ENCODE peak calls at places on chromosomes 4 and X, in eight cellular contexts. E, W, V, M, X, T, S and D are unnamed samples.

GRCh38 chrX:14357314-14357713 is 172.0 kb upstream of the GLRA2 start:
- DNase-seq in E (no peak), W (no peak), V (no peak), M (no peak), X (no peak), T (no peak), S (no peak), D (no peak)

GRCh38 chrX:23387826-23388225 is 53.2 kb downstream of the PTCHD1 start:
- DNase-seq in E (no peak), W (no peak), V (no peak), M (no peak), X (no peak), T (no peak), S (no peak), D (no peak)

GRCh38 chr4:2942532-2943363 is 20.5 kb downstream of the NOP14 start:
- DNase-seq in E (no peak), W (no peak), V (peak), M (peak), X (no peak), T (no peak), S (no peak), D (no peak)

GRCh38 chrX:23732704-23733103 is 10.4 kb downstream of the ACOT9 start:
- DNase-seq in E (no peak), W (no peak), V (no peak), M (no peak), X (no peak), T (no peak), S (no peak), D (no peak)

GRCh38 chr4:115851918-115852766 is 738.7 kb upstream of the NDST4 start:
- DNase-seq in E (no peak), W (no peak), V (no peak), M (no peak), X (no peak), T (no peak), S (peak), D (no peak)

GRCh38 chr4:40058854-40059253 is 2.2 kb downstream of the N4BP2 start:
- DNase-seq in E (no peak), W (no peak), V (no peak), M (no peak), X (no peak), T (no peak), S (no peak), D (no peak)

GRCh38 chrX:148290937-148291336 is 209.5 kb upstream of the AFF2 start:
- DNase-seq in E (no peak), W (no peak), V (no peak), M (no peak), X (no peak), T (no peak), S (no peak), D (no peak)

GRCh38 chrX:8500203-8500602 is 35.6 kb downstream of the VCX3B start:
- DNase-seq in E (no peak), W (no peak), V (no peak), M (no peak), X (no peak), T (no peak), S (no peak), D (no peak)

GRCh38 chrX:142686653-142687283 is 339.0 kb upstream of the SPANXN4 start:
- DNase-seq in E (no peak), W (no peak), V (no peak), M (no peak), X (no peak), T (no peak), S (no peak), D (no peak)

GRCh38 chrX:154714925-154715324 is 36.0 kb downstream of the GAB3 start:
- DNase-seq in E (peak), W (no peak), V (no peak), M (no peak), X (no peak), T (no peak), S (peak), D (no peak)

GRCh38 chr4:107719211-107719926 is 665 bp downstream of the PAPSS1 start:
- DNase-seq in E (peak), W (no peak), V (peak), M (peak), X (no peak), T (no peak), S (peak), D (no peak)

GRCh38 chrX:16999275-16999674 is 52.8 kb downstream of the REPS2 start:
- DNase-seq in E (no peak), W (no peak), V (no peak), M (no peak), X (no peak), T (no peak), S (no peak), D (no peak)

GRCh38 chr4:185811509-185812364 is at the start of gene SORBS2:
- DNase-seq in E (peak), W (peak), V (no peak), M (peak), X (no peak), T (no peak), S (peak), D (no peak)
- TF ChIP-seq POLR2A in E (no peak), W (no peak), V (no peak), M (no peak), X (no peak), T (no peak), S (peak), D (no peak)

GRCh38 chrX:131572372-131573014 is 28.6 kb downstream of the OR13H1 start:
- DNase-seq in E (no peak), W (no peak), V (no peak), M (no peak), X (no peak), T (no peak), S (no peak), D (no peak)

GRCh38 chrX:131577433-131577832 is 33.6 kb downstream of the OR13H1 start:
- DNase-seq in E (no peak), W (no peak), V (no peak), M (no peak), X (no peak), T (no peak), S (no peak), D (no peak)

GRCh38 chrX:131577999-131578734 is 34.3 kb downstream of the OR13H1 start:
- DNase-seq in E (no peak), W (no peak), V (no peak), M (no peak), X (no peak), T (no peak), S (no peak), D (no peak)
- H3K4me3 ChIP-seq in E (no peak), W (no peak), V (no peak), M (no peak), X (no peak), T (no peak), S (no peak), D (no peak)

DNA sequence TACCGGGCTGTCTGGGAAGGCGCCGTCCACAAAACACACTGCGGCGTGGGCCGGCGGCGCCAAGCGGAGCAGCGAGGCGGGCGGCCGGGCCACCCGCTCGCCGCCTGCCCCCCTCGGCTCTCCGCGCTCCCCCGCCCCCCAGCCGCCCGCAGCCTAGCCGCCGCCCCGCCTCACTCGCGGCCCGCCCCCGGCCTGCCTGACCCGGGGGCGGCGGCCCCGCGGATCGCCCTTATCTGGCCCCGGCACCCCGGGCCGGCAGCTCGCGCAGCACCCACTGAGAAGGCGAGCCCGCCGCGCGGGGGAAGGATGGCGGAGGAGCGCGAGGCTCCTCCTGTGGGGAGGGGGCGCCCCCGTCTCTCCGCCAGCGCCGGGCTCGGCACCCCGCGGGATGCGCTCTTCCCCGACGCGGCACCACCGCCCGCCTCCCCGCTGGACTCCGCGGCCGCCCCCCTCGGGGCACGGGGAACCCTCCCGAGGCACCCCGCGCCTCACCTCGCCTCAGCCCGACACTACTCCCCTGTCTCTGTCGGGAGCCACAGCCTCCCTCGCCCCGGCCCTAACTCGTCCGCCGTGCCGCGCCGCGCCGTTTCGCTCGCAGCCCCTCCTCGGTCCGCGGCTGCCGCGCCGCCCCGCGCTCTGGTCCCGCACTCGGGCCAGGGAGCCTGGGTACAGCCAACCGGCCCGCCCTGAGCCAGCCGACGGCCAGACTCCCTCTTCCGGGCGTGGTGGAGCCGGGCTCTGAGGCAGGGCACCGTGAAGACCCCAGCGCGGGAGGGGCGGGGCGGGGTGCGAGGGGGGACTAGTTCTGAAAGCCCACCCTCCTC is 564 bp downstream of the ATP11C start:
- DNase-seq in E (peak), W (peak), V (peak), M (no peak), X (no peak), T (no peak), S (peak), D (no peak)
- TF ChIP-seq POLR2A in E (no peak), W (no peak), V (no peak), M (no peak), X (no peak), T (no peak), S (peak), D (peak)

GRCh38 chr4:55636622-55636999 is 513 bp upstream of the NMU start:
- DNase-seq in E (no peak), W (no peak), V (no peak), M (no peak), X (no peak), T (no peak), S (no peak), D (no peak)
- H3K4me3 ChIP-seq in E (no peak), W (peak), V (no peak), M (peak), X (peak), T (peak), S (peak), D (peak)

GRCh38 chr4:127631420-127631819 is 1.3 kb upstream of the INTU start:
- DNase-seq in E (peak), W (no peak), V (no peak), M (no peak), X (no peak), T (no peak), S (no peak), D (no peak)

GRCh38 chr4:127634181-127634580 is 1.4 kb downstream of the INTU start:
- DNase-seq in E (peak), W (no peak), V (no peak), M (no peak), X (no peak), T (no peak), S (no peak), D (no peak)

GRCh38 chr4:127630152-127630551 is 2.6 kb upstream of the INTU start:
- DNase-seq in E (no peak), W (no peak), V (no peak), M (no peak), X (no peak), T (no peak), S (no peak), D (no peak)

GRCh38 chr4:127632420-127633403 is at the start of gene INTU:
- DNase-seq in E (peak), W (peak), V (peak), M (peak), X (peak), T (peak), S (peak), D (no peak)
- TF ChIP-seq POLR2A in E (peak), W (no peak), V (no peak), M (no peak), X (no peak), T (no peak), S (no peak), D (no peak)

GRCh38 chr4:101019941-101020401 is 327.4 kb downstream of the PPP3CA start:
- DNase-seq in E (peak), W (no peak), V (no peak), M (no peak), X (no peak), T (no peak), S (no peak), D (no peak)
- H3K4me3 ChIP-seq in E (no peak), W (no peak), V (no peak), M (no peak), X (no peak), T (no peak), S (no peak), D (no peak)

GRCh38 chrX:49184294-49185061 is 1.7 kb downstream of the PRICKLE3 start:
- DNase-seq in E (peak), W (peak), V (peak), M (peak), X (no peak), T (peak), S (peak), D (no peak)
- TF ChIP-seq POLR2A in E (no peak), W (no peak), V (no peak), M (no peak), X (peak), T (no peak), S (peak), D (no peak)

GRCh38 chrX:73213734-73214133 is 917 bp downstream of the NAP1L2 start:
- DNase-seq in E (no peak), W (no peak), V (no peak), M (no peak), X (no peak), T (no peak), S (no peak), D (no peak)
- H3K4me3 ChIP-seq in E (no peak), W (peak), V (no peak), M (peak), X (peak), T (peak), S (peak), D (peak)

DNA sequence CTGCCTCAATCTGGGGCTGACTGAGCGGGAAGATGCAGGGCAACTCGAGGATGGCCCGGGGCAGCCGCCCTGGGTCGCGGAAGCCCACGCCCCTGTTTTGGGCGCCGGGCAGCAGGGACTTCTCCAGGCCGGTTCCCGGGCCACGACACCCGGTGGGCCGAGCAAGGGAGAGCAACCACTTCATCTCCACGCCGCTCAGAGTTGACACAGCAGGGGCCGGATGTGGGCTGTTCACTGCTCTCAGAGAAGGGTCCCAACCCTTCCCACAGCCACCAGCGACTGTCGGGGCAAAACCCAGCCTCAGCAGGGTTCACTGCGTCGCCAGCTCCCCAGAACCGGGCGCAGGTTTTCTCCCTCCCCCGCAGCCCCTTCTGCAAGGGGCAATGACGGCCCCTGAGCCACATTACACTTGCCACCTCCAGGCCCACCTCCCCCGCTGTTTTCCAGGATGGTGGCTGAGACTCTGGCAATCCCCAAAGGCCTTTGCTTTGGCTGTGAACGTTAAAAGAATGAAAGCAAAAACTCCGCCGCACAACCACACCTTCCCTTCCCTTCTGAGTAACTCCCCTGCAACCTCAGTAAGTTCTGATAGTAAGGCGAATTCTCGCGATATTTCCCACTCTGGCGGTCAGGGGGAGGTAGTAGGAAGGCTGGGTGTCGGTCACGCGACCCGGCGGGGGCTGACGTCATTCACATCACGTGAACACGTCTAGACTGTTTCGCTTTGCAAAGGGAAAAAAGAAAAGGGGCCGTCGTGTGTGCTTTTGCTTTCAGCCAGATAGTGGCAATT is 718 bp upstream of the CAMK2D start:
- DNase-seq in E (peak), W (peak), V (peak), M (peak), X (peak), T (peak), S (peak), D (no peak)
- TF ChIP-seq POLR2A in E (peak), W (peak), V (peak), M (peak), X (peak), T (peak), S (peak), D (peak)

DNA sequence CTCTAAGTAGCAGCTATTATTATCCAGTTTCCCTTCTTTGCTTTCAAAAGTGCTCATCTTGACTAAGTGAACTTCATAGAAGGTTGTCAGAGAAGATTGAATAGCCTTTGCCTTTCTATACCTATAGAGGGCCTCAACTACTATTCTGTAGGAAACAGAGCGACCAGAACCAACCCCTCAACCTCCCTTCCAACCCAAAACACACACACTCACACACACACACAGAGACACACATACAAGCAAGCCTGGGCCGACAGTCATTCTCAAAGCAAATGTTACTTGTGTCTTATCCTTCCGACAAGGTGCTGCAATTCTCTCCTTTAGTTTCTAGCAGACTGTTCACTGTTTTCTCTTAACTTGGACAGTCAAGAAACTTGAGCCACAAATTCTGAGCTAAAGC is 201.6 kb downstream of the DCTD start:
- DNase-seq in E (no peak), W (no peak), V (no peak), M (no peak), X (no peak), T (no peak), S (no peak), D (no peak)
- H3K4me3 ChIP-seq in E (no peak), W (no peak), V (no peak), M (no peak), X (no peak), T (no peak), S (no peak), D (no peak)